ENCODE peak calls at places on chromosomes 16 and 17, in eight cellular contexts. M is AG10803, L is psoas muscle, W is HL-60, N is cardiac muscle cell, D is fibroblast of pulmonary artery, O is upper lobe of right lung, Y is adipocyte. G is an unnamed sample.

GRCh38 chr16:30761427-30761927 is 385 bp downstream of the CFAP119 start:
- DNase-seq in W (no peak), Y (peak; percentile 79), M (no peak), N (peak; percentile 70), L (peak; percentile 46), O (peak; percentile 70), D (no peak), G (no peak)

GRCh38 chr16:7342598-7342997 is 10.0 kb downstream of the RBFOX1 start:
- DNase-seq in N (no peak), L (no peak), O (no peak), D (no peak), M (no peak), W (no peak), Y (no peak), G (no peak)

GRCh38 chr16:29307598-29308507 is 98.7 kb downstream of the NPIPB11 start:
- DNase-seq in Y (peak; percentile 46), L (no peak), N (no peak), W (no peak), O (peak; percentile 61), D (no peak), M (no peak), G (peak; percentile 53)

GRCh38 chr17:73278465-73279453 is 17.1 kb upstream of the CPSF4L start:
- DNase-seq in L (no peak), D (peak; percentile 51), O (no peak), M (peak; percentile 35), N (peak; percentile 46), W (no peak), Y (peak; percentile 48), G (peak; percentile 71)

GRCh38 chr16:46789499-46790414 is 41.2 kb downstream of the C16orf87 start:
- DNase-seq in Y (peak; percentile 74), L (peak; percentile 76), D (peak; percentile 61), O (peak; percentile 91), W (peak; percentile 57), N (peak; percentile 41), M (peak; percentile 55), G (peak; percentile 45)

GRCh38 chr16:10738231-10739077 is 5.2 kb upstream of the NUBP1 start:
- DNase-seq in Y (peak; percentile 59), N (no peak), M (peak; percentile 68), W (peak; percentile 57), L (peak; percentile 87), D (peak; percentile 68), O (no peak), G (peak; percentile 68)

GRCh38 chr17:36807496-36808180 is 129.6 kb upstream of the LHX1 start:
- DNase-seq in W (no peak), L (no peak), O (no peak), N (no peak), D (no peak), Y (no peak), M (no peak), G (no peak)

GRCh38 chr17:41837761-41838538 is at the start of gene KLHL10:
- DNase-seq in L (no peak), Y (no peak), M (no peak), N (no peak), O (peak; percentile 36), W (no peak), D (peak; percentile 20), G (peak; percentile 17)

GRCh38 chr17:27085517-27085916 is 208.4 kb upstream of the WSB1 start:
- DNase-seq in N (no peak), W (no peak), M (no peak), D (no peak), L (no peak), Y (no peak), O (no peak), G (no peak)

GRCh38 chr17:73657473-73658116 is 13.3 kb upstream of the SDK2 start:
- DNase-seq in Y (no peak), M (no peak), W (no peak), N (peak; percentile 76), D (peak; percentile 17), L (no peak), O (peak; percentile 77), G (no peak)

GRCh38 chr16:72244853-72245252 is 72.9 kb upstream of the PMFBP1 start:
- DNase-seq in M (no peak), D (peak; percentile 7), O (no peak), Y (no peak), L (no peak), N (no peak), W (no peak), G (no peak)

GRCh38 chr17:75848523-75849303 is 4.5 kb upstream of the UNC13D start:
- DNase-seq in N (peak; percentile 79), Y (peak; percentile 69), O (peak; percentile 86), M (no peak), W (no peak), D (peak; percentile 87), L (peak; percentile 75), G (peak; percentile 56)

GRCh38 chr16:4140652-4141051 is 24.4 kb upstream of the ADCY9 start:
- DNase-seq in M (peak; percentile 47), W (no peak), O (no peak), N (no peak), Y (peak; percentile 5), L (no peak), D (peak; percentile 31), G (peak; percentile 68)

GRCh38 chr17:21817791-21818364 is 125.6 kb downstream of the KCNJ18 start:
- DNase-seq in M (no peak), W (no peak), N (no peak), Y (no peak), D (no peak), L (no peak), O (no peak), G (no peak)

GRCh38 chr16:59126486-59126885 is 392.4 kb upstream of the GOT2 start:
- DNase-seq in M (peak; percentile 16), N (no peak), W (no peak), Y (no peak), D (no peak), O (no peak), L (no peak), G (no peak)

GRCh38 chr17:10114931-10115535 is 83.4 kb downstream of the GAS7 start:
- DNase-seq in N (no peak), L (peak; percentile 94), W (peak; percentile 90), O (peak; percentile 89), M (peak; percentile 99), D (peak; percentile 97), Y (peak; percentile 98), G (peak; percentile 96)

GRCh38 chr17:3983945-3984484 is 19.8 kb upstream of the ATP2A3 start:
- DNase-seq in W (no peak), D (peak; percentile 88), Y (no peak), N (no peak), M (peak; percentile 33), L (no peak), O (peak; percentile 62), G (peak; percentile 30)

GRCh38 chr16:87295259-87295658 is 21.9 kb downstream of the C16orf95 start:
- DNase-seq in M (no peak), N (no peak), O (no peak), W (no peak), Y (no peak), L (no peak), D (no peak), G (no peak)

GRCh38 chr17:43880420-43880991 is 26.8 kb downstream of the MPP2 start:
- DNase-seq in W (no peak), N (peak; percentile 60), M (peak; percentile 3), D (peak; percentile 14), O (peak; percentile 71), Y (peak; percentile 34), L (peak; percentile 59), G (no peak)

GRCh38 chr16:58515871-58516767 is 802 bp downstream of the SETD6 start:
- DNase-seq in L (peak; percentile 38), N (peak; percentile 37), Y (peak; percentile 13), M (no peak), O (peak; percentile 80), W (peak; percentile 53), D (no peak), G (no peak)

GRCh38 chr16:24737391-24737871 is 8.0 kb downstream of the TNRC6A start:
- DNase-seq in M (peak; percentile 58), D (peak; percentile 59), N (no peak), O (no peak), Y (peak; percentile 79), L (no peak), W (no peak), G (peak; percentile 74)

GRCh38 chr16:6021544-6021943 is 923.9 kb upstream of the EEF2KMT start:
- DNase-seq in L (no peak), N (no peak), Y (no peak), O (no peak), M (no peak), W (no peak), D (no peak), G (no peak)

GRCh38 chr16:6016530-6017184 is 919.1 kb upstream of the EEF2KMT start:
- DNase-seq in O (no peak), L (no peak), W (peak; percentile 7), Y (peak; percentile 4), D (peak; percentile 4), N (peak; percentile 82), M (no peak), G (no peak)

GRCh38 chr16:6018848-6019489 is 921.4 kb upstream of the EEF2KMT start:
- DNase-seq in N (peak; percentile 52), W (no peak), O (no peak), M (no peak), D (no peak), L (no peak), Y (no peak), G (no peak)

GRCh38 chr16:6020162-6020980 is 922.8 kb upstream of the EEF2KMT start:
- DNase-seq in W (no peak), N (peak; percentile 4), D (no peak), M (no peak), L (no peak), O (no peak), Y (no peak), G (no peak)

GRCh38 chr16:6019490-6019991 is 921.9 kb upstream of the EEF2KMT start:
- DNase-seq in N (peak; percentile 20), O (no peak), M (no peak), Y (no peak), W (no peak), D (no peak), L (no peak), G (no peak)
- H3K4me3 ChIP-seq in N (peak overlapping the region; percentile 30), O (no peak overlapping the region), M (no peak overlapping the region), Y (no peak overlapping the region), W (no peak overlapping the region), D (no peak overlapping the region), L (no peak overlapping the region), G (no peak overlapping the region)

GRCh38 chr16:89411335-89411850 is 79.0 kb downstream of the ANKRD11 start:
- DNase-seq in D (no peak), W (no peak), N (no peak), Y (no peak), M (no peak), O (no peak), L (no peak), G (no peak)
- H3K4me3 ChIP-seq in D (no peak overlapping the region), W (no peak overlapping the region), N (no peak overlapping the region), Y (no peak overlapping the region), M (no peak overlapping the region), O (no peak overlapping the region), L (no peak overlapping the region), G (no peak overlapping the region)

GRCh38 chr17:34665150-34665802 is 85.9 kb downstream of the TMEM132E start:
- DNase-seq in Y (no peak), L (no peak), O (no peak), N (no peak), W (no peak), D (no peak), M (no peak), G (no peak)
- H3K4me3 ChIP-seq in Y (no peak overlapping the region), L (no peak overlapping the region), O (no peak overlapping the region), N (no peak overlapping the region), W (no peak overlapping the region), D (no peak overlapping the region), M (no peak overlapping the region), G (no peak overlapping the region)

GRCh38 chr17:79024901-79025737 is 1.1 kb downstream of the C1QTNF1 start:
- DNase-seq in N (peak; percentile 48), D (peak; percentile 45), M (no peak), Y (no peak), W (no peak), O (peak; percentile 61), L (peak; percentile 60), G (no peak)
- H3K4me3 ChIP-seq in N (peak overlapping the region; percentile 42), D (peak overlapping the region; percentile 86), M (peak overlapping the region; percentile 68), Y (peak overlapping the region; percentile 90), W (no peak overlapping the region), O (peak overlapping the region; percentile 63), L (peak overlapping the region; percentile 69), G (peak overlapping the region; percentile 73)

GRCh38 chr16:85136705-85137322 is 24.5 kb upstream of the CIBAR2 start:
- DNase-seq in D (peak; percentile 66), W (no peak), N (no peak), M (no peak), Y (peak; percentile 29), L (peak; percentile 67), O (peak; percentile 75), G (peak; percentile 58)
- H3K4me3 ChIP-seq in D (peak overlapping the region; percentile 19), W (no peak overlapping the region), N (no peak overlapping the region), M (peak overlapping the region; percentile 27), Y (peak overlapping the region; percentile 73), L (peak overlapping the region; percentile 64), O (peak overlapping the region; percentile 44), G (peak overlapping the region; percentile 28)